ENCODE peak calls at places on chromosome 1, in six cellular contexts. M is M059J; K is stimulated activated CD8-positive, alpha-beta memory T cell treated with anti-CD3 and anti-CD28 coated beads, Interleukin-4, amount 100 ng/mL, for 1 hour; Q is activated CD8-positive, alpha-beta memory T cell treated with anti-CD3 and anti-CD28 coated beads, Interleukin-2, amount 50 U/mL, for 48 hours; G is fibroblast of pulmonary artery; Y is Daoy. L is an unnamed sample.

GRCh38 chr1:21077085-21077484 is 99.6 kb downstream of the EIF4G3 start:
- DNase-seq in M (peak), K (no peak), Q (no peak), G (peak), Y (peak), L (peak)

GRCh38 chr1:179384027-179384426 is 18.3 kb downstream of the AXDND1 start:
- DNase-seq in M (no peak), K (no peak), Q (no peak), G (no peak), Y (no peak), L (no peak)

GRCh38 chr1:24108334-24109165 is 3.4 kb downstream of the MYOM3 start:
- DNase-seq in M (peak), K (no peak), Q (no peak), G (peak), Y (peak), L (no peak)

GRCh38 chr1:89547563-89548485 is 23.2 kb downstream of the LRRC8B start:
- DNase-seq in M (peak), K (no peak), Q (no peak), G (peak), Y (peak), L (no peak)

GRCh38 chr1:202623075-202623474 is 87.2 kb downstream of the SYT2 start:
- DNase-seq in M (peak), K (no peak), Q (no peak), G (peak), Y (peak), L (no peak)

GRCh38 chr1:216325336-216325735 is 97.9 kb downstream of the USH2A start:
- DNase-seq in M (no peak), K (no peak), Q (no peak), G (no peak), Y (no peak), L (no peak)

GRCh38 chr1:217494767-217495166 is 136.1 kb downstream of the GPATCH2 start:
- DNase-seq in M (no peak), K (no peak), Q (no peak), G (no peak), Y (no peak), L (no peak)

GRCh38 chr1:84598846-84599741 is 24.9 kb upstream of the CTBS start:
- DNase-seq in M (peak), K (no peak), Q (no peak), G (peak), Y (peak), L (no peak)

GRCh38 chr1:160081261-160081936 is at the start of gene KCNJ9:
- DNase-seq in M (peak), K (no peak), Q (no peak), G (no peak), Y (no peak), L (peak)

GRCh38 chr1:29470087-29470787 is 233.9 kb downstream of the PTPRU start:
- DNase-seq in M (no peak), K (no peak), Q (peak), G (no peak), Y (no peak), L (peak)

GRCh38 chr1:61459345-61459744 is 265.6 kb downstream of the TM2D1 start:
- DNase-seq in M (no peak), K (no peak), Q (no peak), G (no peak), Y (no peak), L (no peak)

GRCh38 chr1:44288883-44289282 is 66.2 kb downstream of the ERI3 start:
- DNase-seq in M (no peak), K (no peak), Q (no peak), G (no peak), Y (no peak), L (no peak)

GRCh38 chr1:43454270-43455011 is 710 bp upstream of the HYI start:
- DNase-seq in M (peak), K (peak), Q (peak), G (peak), Y (peak), L (peak)

GRCh38 chr1:26598890-26599289 is 69.3 kb downstream of the RPS6KA1 start:
- DNase-seq in M (no peak), K (no peak), Q (no peak), G (no peak), Y (no peak), L (no peak)

GRCh38 chr1:39680751-39681150 is 8.8 kb upstream of the NT5C1A start:
- DNase-seq in M (no peak), K (no peak), Q (no peak), G (no peak), Y (no peak), L (no peak)

GRCh38 chr1:1889090-1889750 is 1.7 kb downstream of the GNB1 start:
- DNase-seq in M (no peak), K (no peak), Q (no peak), G (peak), Y (no peak), L (no peak)

GRCh38 chr1:19154876-19155275 is 55.2 kb downstream of the UBR4 start:
- DNase-seq in M (no peak), K (no peak), Q (no peak), G (no peak), Y (no peak), L (no peak)

GRCh38 chr1:16015960-16016901 is 1.6 kb downstream of the HSPB7 start:
- DNase-seq in M (peak), K (no peak), Q (no peak), G (no peak), Y (peak), L (no peak)

GRCh38 chr1:159892944-159893343 is 7.0 kb downstream of the CFAP45 start:
- DNase-seq in M (peak), K (no peak), Q (no peak), G (no peak), Y (no peak), L (peak)

GRCh38 chr1:212600980-212601379 is 7.6 kb upstream of the ATF3 start:
- DNase-seq in M (peak), K (no peak), Q (no peak), G (no peak), Y (peak), L (no peak)

GRCh38 chr1:21966247-21967000 is 10.4 kb upstream of the CELA3B start:
- DNase-seq in M (peak), K (no peak), Q (no peak), G (peak), Y (peak), L (no peak)

GRCh38 chr1:192399161-192399560 is 82.4 kb downstream of the RGS21 start:
- DNase-seq in M (no peak), K (no peak), Q (no peak), G (peak), Y (no peak), L (peak)

GRCh38 chr1:162069334-162070093 is at the start of gene NOS1AP:
- DNase-seq in M (peak), K (peak), Q (peak), G (peak), Y (peak), L (peak)

GRCh38 chr1:29259802-29260441 is 23.6 kb downstream of the PTPRU start:
- DNase-seq in M (peak), K (no peak), Q (peak), G (no peak), Y (peak), L (peak)

GRCh38 chr1:196344462-196344861 is 263.8 kb downstream of the KCNT2 start:
- DNase-seq in M (no peak), K (no peak), Q (no peak), G (no peak), Y (no peak), L (no peak)

GRCh38 chr1:42179900-42180329 is 15.4 kb upstream of the GUCA2A start:
- DNase-seq in M (no peak), K (no peak), Q (no peak), G (no peak), Y (no peak), L (no peak)

GRCh38 chr1:46543382-46543760 is 8.1 kb downstream of the KNCN start:
- DNase-seq in M (no peak), K (no peak), Q (no peak), G (no peak), Y (no peak), L (no peak)

GRCh38 chr1:239558559-239558958 is 172.2 kb downstream of the CHRM3 start:
- DNase-seq in M (no peak), K (no peak), Q (no peak), G (no peak), Y (no peak), L (no peak)

GRCh38 chr1:7437036-7437435 is 334.1 kb upstream of the VAMP3 start:
- DNase-seq in M (no peak), K (no peak), Q (no peak), G (no peak), Y (no peak), L (no peak)

GRCh38 chr1:245908543-245908942 is 598.5 kb downstream of the SMYD3 start:
- DNase-seq in M (no peak), K (no peak), Q (no peak), G (no peak), Y (no peak), L (no peak)

GRCh38 chr1:2213576-2214505 is 14.3 kb upstream of the SKI start:
- DNase-seq in M (no peak), K (no peak), Q (no peak), G (peak), Y (peak), L (peak)

GRCh38 chr1:55155522-55155921 is 59.6 kb downstream of the USP24 start:
- DNase-seq in M (no peak), K (no peak), Q (no peak), G (peak), Y (peak), L (peak)

L was measured in mesendoderm.